ENCODE peak calls at places on chromosomes 11 and 22, in five cellular contexts. One of them, this sample, is unnamed.
A peak's percentile ranks its signal among the peaks of the same experiment; 100 is the strongest.

GRCh38 chr22:20520093-20520511 is 12.7 kb downstream of the MED15 start:
- DNase-seq in activated B cell treated with CpG ODN at 0.5 μM for 24 hours: no peak
- DNase-seq in stimulated activated CD4-positive, alpha-beta T cell treated with anti-CD3 and anti-CD28 coated beads, TNF-alpha, amount 100 ng/mL, for 1 hour: no peak
- DNase-seq in thyroid gland: no peak
- DNase-seq in activated T-helper 1 cell treated with anti-CD3 and anti-CD28 coated beads, Interleukin-2, amount 50 U/mL, for 16 hours: no peak
- DNase-seq in this sample: no peak

GRCh38 chr11:132422725-132423124 is 1052.3 kb downstream of the NTM start:
- DNase-seq in activated T-helper 1 cell treated with anti-CD3 and anti-CD28 coated beads, Interleukin-2, amount 50 U/mL, for 16 hours: no peak
- DNase-seq in thyroid gland: no peak
- DNase-seq in activated B cell treated with CpG ODN at 0.5 μM for 24 hours: no peak
- DNase-seq in stimulated activated CD4-positive, alpha-beta T cell treated with anti-CD3 and anti-CD28 coated beads, TNF-alpha, amount 100 ng/mL, for 1 hour: no peak
- DNase-seq in this sample: no peak

GRCh38 chr11:115215694-115216615 is 288.3 kb downstream of the CADM1 start:
- DNase-seq in activated B cell treated with CpG ODN at 0.5 μM for 24 hours: no peak
- DNase-seq in stimulated activated CD4-positive, alpha-beta T cell treated with anti-CD3 and anti-CD28 coated beads, TNF-alpha, amount 100 ng/mL, for 1 hour: no peak
- DNase-seq in thyroid gland: no peak
- DNase-seq in activated T-helper 1 cell treated with anti-CD3 and anti-CD28 coated beads, Interleukin-2, amount 50 U/mL, for 16 hours: no peak
- DNase-seq in this sample: no peak

GRCh38 chr11:125155767-125156166 is 8.8 kb upstream of the PKNOX2 start:
- DNase-seq in stimulated activated CD4-positive, alpha-beta T cell treated with anti-CD3 and anti-CD28 coated beads, TNF-alpha, amount 100 ng/mL, for 1 hour: no peak
- DNase-seq in activated T-helper 1 cell treated with anti-CD3 and anti-CD28 coated beads, Interleukin-2, amount 50 U/mL, for 16 hours: no peak
- DNase-seq in thyroid gland: no peak
- DNase-seq in activated B cell treated with CpG ODN at 0.5 μM for 24 hours: no peak
- DNase-seq in this sample: no peak

GRCh38 chr11:107508201-107508857 is 50.7 kb upstream of the CWF19L2 start:
- DNase-seq in activated B cell treated with CpG ODN at 0.5 μM for 24 hours: no peak
- DNase-seq in stimulated activated CD4-positive, alpha-beta T cell treated with anti-CD3 and anti-CD28 coated beads, TNF-alpha, amount 100 ng/mL, for 1 hour: no peak
- DNase-seq in activated T-helper 1 cell treated with anti-CD3 and anti-CD28 coated beads, Interleukin-2, amount 50 U/mL, for 16 hours: no peak
- DNase-seq in thyroid gland: no peak
- DNase-seq in this sample: no peak

GRCh38 chr11:134502153-134502550 is 90.1 kb upstream of the B3GAT1 start:
- DNase-seq in activated B cell treated with CpG ODN at 0.5 μM for 24 hours: no peak
- DNase-seq in stimulated activated CD4-positive, alpha-beta T cell treated with anti-CD3 and anti-CD28 coated beads, TNF-alpha, amount 100 ng/mL, for 1 hour: no peak
- DNase-seq in thyroid gland: no peak
- DNase-seq in activated T-helper 1 cell treated with anti-CD3 and anti-CD28 coated beads, Interleukin-2, amount 50 U/mL, for 16 hours: no peak
- DNase-seq in this sample: no peak

GRCh38 chr11:134398644-134399292 is 13.3 kb downstream of the B3GAT1 start:
- DNase-seq in thyroid gland: no peak
- DNase-seq in activated B cell treated with CpG ODN at 0.5 μM for 24 hours: no peak
- DNase-seq in stimulated activated CD4-positive, alpha-beta T cell treated with anti-CD3 and anti-CD28 coated beads, TNF-alpha, amount 100 ng/mL, for 1 hour: no peak
- DNase-seq in activated T-helper 1 cell treated with anti-CD3 and anti-CD28 coated beads, Interleukin-2, amount 50 U/mL, for 16 hours: no peak
- DNase-seq in this sample: no peak

GRCh38 chr11:77560605-77561004 is 29.1 kb upstream of the AQP11 start:
- DNase-seq in thyroid gland: no peak
- DNase-seq in stimulated activated CD4-positive, alpha-beta T cell treated with anti-CD3 and anti-CD28 coated beads, TNF-alpha, amount 100 ng/mL, for 1 hour: no peak
- DNase-seq in activated T-helper 1 cell treated with anti-CD3 and anti-CD28 coated beads, Interleukin-2, amount 50 U/mL, for 16 hours: no peak
- DNase-seq in activated B cell treated with CpG ODN at 0.5 μM for 24 hours: no peak
- DNase-seq in this sample: no peak

GRCh38 chr11:68962527-68963250 is 18.1 kb downstream of the MRGPRD start:
- DNase-seq in activated B cell treated with CpG ODN at 0.5 μM for 24 hours: no peak
- DNase-seq in thyroid gland: no peak
- DNase-seq in stimulated activated CD4-positive, alpha-beta T cell treated with anti-CD3 and anti-CD28 coated beads, TNF-alpha, amount 100 ng/mL, for 1 hour: peak; percentile 4
- DNase-seq in activated T-helper 1 cell treated with anti-CD3 and anti-CD28 coated beads, Interleukin-2, amount 50 U/mL, for 16 hours: no peak
- DNase-seq in this sample: peak; percentile 21

GRCh38 chr11:12408156-12408770 is 30.9 kb downstream of the PARVA start:
- DNase-seq in stimulated activated CD4-positive, alpha-beta T cell treated with anti-CD3 and anti-CD28 coated beads, TNF-alpha, amount 100 ng/mL, for 1 hour: no peak
- DNase-seq in thyroid gland: no peak
- DNase-seq in activated B cell treated with CpG ODN at 0.5 μM for 24 hours: no peak
- DNase-seq in activated T-helper 1 cell treated with anti-CD3 and anti-CD28 coated beads, Interleukin-2, amount 50 U/mL, for 16 hours: no peak
- DNase-seq in this sample: no peak

GRCh38 chr11:111298466-111299110 is at the start of gene POU2AF3:
- DNase-seq in activated B cell treated with CpG ODN at 0.5 μM for 24 hours: no peak
- DNase-seq in thyroid gland: peak; percentile 20
- DNase-seq in activated T-helper 1 cell treated with anti-CD3 and anti-CD28 coated beads, Interleukin-2, amount 50 U/mL, for 16 hours: no peak
- DNase-seq in stimulated activated CD4-positive, alpha-beta T cell treated with anti-CD3 and anti-CD28 coated beads, TNF-alpha, amount 100 ng/mL, for 1 hour: no peak
- DNase-seq in this sample: no peak

GRCh38 chr22:35629406-35630234 is 12.5 kb upstream of the MB start:
- DNase-seq in activated T-helper 1 cell treated with anti-CD3 and anti-CD28 coated beads, Interleukin-2, amount 50 U/mL, for 16 hours: no peak
- DNase-seq in stimulated activated CD4-positive, alpha-beta T cell treated with anti-CD3 and anti-CD28 coated beads, TNF-alpha, amount 100 ng/mL, for 1 hour: no peak
- DNase-seq in activated B cell treated with CpG ODN at 0.5 μM for 24 hours: no peak
- DNase-seq in thyroid gland: peak; percentile 85
- DNase-seq in this sample: peak; percentile 67

GRCh38 chr11:100687630-100688395 is 725 bp downstream of the ARHGAP42 start:
- DNase-seq in activated B cell treated with CpG ODN at 0.5 μM for 24 hours: peak; percentile 53
- DNase-seq in stimulated activated CD4-positive, alpha-beta T cell treated with anti-CD3 and anti-CD28 coated beads, TNF-alpha, amount 100 ng/mL, for 1 hour: no peak
- DNase-seq in thyroid gland: peak; percentile 64
- DNase-seq in activated T-helper 1 cell treated with anti-CD3 and anti-CD28 coated beads, Interleukin-2, amount 50 U/mL, for 16 hours: no peak
- DNase-seq in this sample: peak; percentile 76

GRCh38 chr11:4891996-4892640 is 10.4 kb downstream of the OR51T1 start:
- DNase-seq in thyroid gland: no peak
- DNase-seq in stimulated activated CD4-positive, alpha-beta T cell treated with anti-CD3 and anti-CD28 coated beads, TNF-alpha, amount 100 ng/mL, for 1 hour: no peak
- DNase-seq in activated T-helper 1 cell treated with anti-CD3 and anti-CD28 coated beads, Interleukin-2, amount 50 U/mL, for 16 hours: no peak
- DNase-seq in activated B cell treated with CpG ODN at 0.5 μM for 24 hours: no peak
- DNase-seq in this sample: no peak

GRCh38 chr11:77602385-77603105 is 12.8 kb downstream of the AQP11 start:
- DNase-seq in stimulated activated CD4-positive, alpha-beta T cell treated with anti-CD3 and anti-CD28 coated beads, TNF-alpha, amount 100 ng/mL, for 1 hour: no peak
- DNase-seq in thyroid gland: peak; percentile 19
- DNase-seq in activated B cell treated with CpG ODN at 0.5 μM for 24 hours: no peak
- DNase-seq in activated T-helper 1 cell treated with anti-CD3 and anti-CD28 coated beads, Interleukin-2, amount 50 U/mL, for 16 hours: no peak
- DNase-seq in this sample: no peak

GRCh38 chr22:23621082-23621780 is 10.9 kb downstream of the DRICH1 start:
- DNase-seq in stimulated activated CD4-positive, alpha-beta T cell treated with anti-CD3 and anti-CD28 coated beads, TNF-alpha, amount 100 ng/mL, for 1 hour: no peak
- DNase-seq in activated B cell treated with CpG ODN at 0.5 μM for 24 hours: no peak
- DNase-seq in thyroid gland: no peak
- DNase-seq in activated T-helper 1 cell treated with anti-CD3 and anti-CD28 coated beads, Interleukin-2, amount 50 U/mL, for 16 hours: no peak
- DNase-seq in this sample: no peak

GRCh38 chr11:72781063-72781312 is 12.9 kb downstream of the STARD10 start:
- DNase-seq in activated B cell treated with CpG ODN at 0.5 μM for 24 hours: no peak
- DNase-seq in activated T-helper 1 cell treated with anti-CD3 and anti-CD28 coated beads, Interleukin-2, amount 50 U/mL, for 16 hours: no peak
- DNase-seq in thyroid gland: peak; percentile 70
- DNase-seq in stimulated activated CD4-positive, alpha-beta T cell treated with anti-CD3 and anti-CD28 coated beads, TNF-alpha, amount 100 ng/mL, for 1 hour: no peak
- DNase-seq in this sample: no peak

GRCh38 chr22:47022075-47022473 is 259.6 kb downstream of the TBC1D22A start:
- DNase-seq in thyroid gland: no peak
- DNase-seq in activated T-helper 1 cell treated with anti-CD3 and anti-CD28 coated beads, Interleukin-2, amount 50 U/mL, for 16 hours: no peak
- DNase-seq in activated B cell treated with CpG ODN at 0.5 μM for 24 hours: no peak
- DNase-seq in stimulated activated CD4-positive, alpha-beta T cell treated with anti-CD3 and anti-CD28 coated beads, TNF-alpha, amount 100 ng/mL, for 1 hour: no peak
- DNase-seq in this sample: no peak

This sample was measured in KBM-7.